ENCODE peak calls at places on chromosomes 13 and 19, in ten cellular contexts. One of them, this sample, is unnamed.

GRCh38 chr13:70613295-70613694 is 505.0 kb upstream of the KLHL1 start:
- DNase-seq in IMR-90: no peak
- DNase-seq in bronchial epithelial cell: peak; percentile 3
- DNase-seq in breast epithelium: no peak
- DNase-seq in stomach: no peak
- DNase-seq in PC-3: peak; percentile 35
- DNase-seq in nephron progenitor cell: no peak
- DNase-seq in PC-9: no peak
- DNase-seq in cardiac fibroblast: no peak
- DNase-seq in A549: no peak
- DNase-seq in this sample: no peak

GRCh38 chr13:90447735-90448103 is 899.8 kb upstream of the MIR17HG start:
- DNase-seq in IMR-90: peak; percentile 63
- DNase-seq in bronchial epithelial cell: peak; percentile 85
- DNase-seq in breast epithelium: no peak
- DNase-seq in stomach: no peak
- DNase-seq in PC-3: peak; percentile 64
- DNase-seq in nephron progenitor cell: no peak
- DNase-seq in PC-9: peak; percentile 13
- DNase-seq in cardiac fibroblast: peak; percentile 53
- DNase-seq in A549: peak; percentile 36
- DNase-seq in this sample: no peak

GRCh38 chr19:814108-815078 is 7.4 kb downstream of the PLPPR3 start:
- DNase-seq in IMR-90: no peak
- DNase-seq in bronchial epithelial cell: no peak
- DNase-seq in breast epithelium: no peak
- DNase-seq in stomach: no peak
- DNase-seq in PC-3: no peak
- DNase-seq in nephron progenitor cell: no peak
- DNase-seq in PC-9: no peak
- DNase-seq in cardiac fibroblast: no peak
- DNase-seq in A549: no peak
- DNase-seq in this sample: no peak

GRCh38 chr19:14450876-14451275 is 17.8 kb downstream of the PKN1 start:
- DNase-seq in IMR-90: no peak
- DNase-seq in bronchial epithelial cell: no peak
- DNase-seq in breast epithelium: no peak
- DNase-seq in stomach: no peak
- DNase-seq in PC-3: no peak
- DNase-seq in nephron progenitor cell: no peak
- DNase-seq in PC-9: no peak
- DNase-seq in cardiac fibroblast: no peak
- DNase-seq in A549: no peak
- DNase-seq in this sample: no peak

GRCh38 chr19:18427080-18427751 is 8.0 kb downstream of the SSBP4 start:
- DNase-seq in IMR-90: no peak
- DNase-seq in bronchial epithelial cell: no peak
- DNase-seq in breast epithelium: no peak
- DNase-seq in stomach: no peak
- DNase-seq in PC-3: no peak
- DNase-seq in nephron progenitor cell: no peak
- DNase-seq in PC-9: no peak
- DNase-seq in cardiac fibroblast: no peak
- DNase-seq in A549: no peak
- DNase-seq in this sample: no peak

GRCh38 chr13:67275351-67275989 is 45.3 kb upstream of the PCDH9 start:
- DNase-seq in IMR-90: no peak
- DNase-seq in bronchial epithelial cell: no peak
- DNase-seq in breast epithelium: no peak
- DNase-seq in stomach: no peak
- DNase-seq in PC-3: no peak
- DNase-seq in nephron progenitor cell: no peak
- DNase-seq in PC-9: no peak
- DNase-seq in cardiac fibroblast: no peak
- DNase-seq in A549: no peak
- DNase-seq in this sample: no peak

GRCh38 chr13:110757296-110757695 is 43.8 kb downstream of the ING1 start:
- DNase-seq in IMR-90: no peak
- DNase-seq in bronchial epithelial cell: no peak
- DNase-seq in breast epithelium: no peak
- DNase-seq in stomach: no peak
- DNase-seq in PC-3: no peak
- DNase-seq in nephron progenitor cell: no peak
- DNase-seq in PC-9: no peak
- DNase-seq in cardiac fibroblast: no peak
- DNase-seq in A549: no peak
- DNase-seq in this sample: no peak

GRCh38 chr13:44404261-44405139 is 30.9 kb downstream of the SERP2 start:
- DNase-seq in IMR-90: no peak
- DNase-seq in bronchial epithelial cell: no peak
- DNase-seq in breast epithelium: peak; percentile 33
- DNase-seq in stomach: peak; percentile 50
- DNase-seq in PC-3: no peak
- DNase-seq in nephron progenitor cell: peak; percentile 38
- DNase-seq in PC-9: no peak
- DNase-seq in cardiac fibroblast: no peak
- DNase-seq in A549: no peak
- DNase-seq in this sample: no peak

DNA sequence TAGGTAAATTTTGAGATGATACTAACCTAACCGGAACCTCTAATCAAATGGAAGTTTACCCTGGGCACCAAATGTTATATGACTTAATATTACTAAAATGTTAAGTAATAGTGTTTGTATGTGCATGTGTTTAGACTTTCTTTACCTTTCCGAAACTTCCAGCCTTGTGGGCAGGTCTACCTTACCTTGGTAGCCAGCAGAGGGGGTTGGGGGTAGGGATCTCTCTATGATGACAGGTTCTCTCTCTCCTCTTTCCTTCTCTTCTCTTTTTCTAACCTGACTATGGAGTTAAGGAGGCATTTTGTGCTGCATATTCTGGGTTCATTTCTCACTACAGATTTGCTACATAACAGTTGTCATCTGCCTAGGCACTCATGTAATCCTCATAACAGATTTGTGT is 6.8 kb upstream of the FRY start:
- DNase-seq in IMR-90: no peak
- DNase-seq in bronchial epithelial cell: no peak
- DNase-seq in breast epithelium: no peak
- DNase-seq in stomach: no peak
- DNase-seq in PC-3: no peak
- DNase-seq in nephron progenitor cell: no peak
- DNase-seq in PC-9: no peak
- DNase-seq in cardiac fibroblast: no peak
- DNase-seq in A549: no peak
- DNase-seq in this sample: no peak
- TF ChIP-seq CTCF in IMR-90: no peak
- TF ChIP-seq CTCF in bronchial epithelial cell: no peak
- TF ChIP-seq CTCF in breast epithelium: no peak
- TF ChIP-seq CTCF in stomach: no peak
- TF ChIP-seq CTCF in PC-3: no peak
- TF ChIP-seq CTCF in nephron progenitor cell: no peak
- TF ChIP-seq CTCF in PC-9: no peak
- TF ChIP-seq CTCF in cardiac fibroblast: no peak
- TF ChIP-seq CTCF in A549: no peak
- TF ChIP-seq CTCF in this sample: no peak

GRCh38 chr13:45950343-45950995 is 98.9 kb upstream of the SIAH3 start:
- DNase-seq in IMR-90: peak; percentile 26
- DNase-seq in bronchial epithelial cell: peak; percentile 7
- DNase-seq in breast epithelium: no peak
- DNase-seq in stomach: no peak
- DNase-seq in PC-3: no peak
- DNase-seq in nephron progenitor cell: no peak
- DNase-seq in PC-9: no peak
- DNase-seq in cardiac fibroblast: peak; percentile 13
- DNase-seq in A549: no peak
- DNase-seq in this sample: no peak

GRCh38 chr13:45953082-45953481 is 99.5 kb downstream of the ZC3H13 start:
- DNase-seq in IMR-90: no peak
- DNase-seq in bronchial epithelial cell: no peak
- DNase-seq in breast epithelium: no peak
- DNase-seq in stomach: no peak
- DNase-seq in PC-3: no peak
- DNase-seq in nephron progenitor cell: no peak
- DNase-seq in PC-9: no peak
- DNase-seq in cardiac fibroblast: no peak
- DNase-seq in A549: no peak
- DNase-seq in this sample: no peak

GRCh38 chr13:45949161-45949560 is 97.6 kb upstream of the SIAH3 start:
- DNase-seq in IMR-90: peak; percentile 43
- DNase-seq in bronchial epithelial cell: no peak
- DNase-seq in breast epithelium: no peak
- DNase-seq in stomach: no peak
- DNase-seq in PC-3: no peak
- DNase-seq in nephron progenitor cell: no peak
- DNase-seq in PC-9: no peak
- DNase-seq in cardiac fibroblast: peak; percentile 31
- DNase-seq in A549: no peak
- DNase-seq in this sample: no peak

GRCh38 chr13:45954861-45955595 is 97.5 kb downstream of the ZC3H13 start:
- DNase-seq in IMR-90: no peak
- DNase-seq in bronchial epithelial cell: no peak
- DNase-seq in breast epithelium: no peak
- DNase-seq in stomach: no peak
- DNase-seq in PC-3: no peak
- DNase-seq in nephron progenitor cell: no peak
- DNase-seq in PC-9: no peak
- DNase-seq in cardiac fibroblast: peak; percentile 18
- DNase-seq in A549: no peak
- DNase-seq in this sample: no peak

DNA sequence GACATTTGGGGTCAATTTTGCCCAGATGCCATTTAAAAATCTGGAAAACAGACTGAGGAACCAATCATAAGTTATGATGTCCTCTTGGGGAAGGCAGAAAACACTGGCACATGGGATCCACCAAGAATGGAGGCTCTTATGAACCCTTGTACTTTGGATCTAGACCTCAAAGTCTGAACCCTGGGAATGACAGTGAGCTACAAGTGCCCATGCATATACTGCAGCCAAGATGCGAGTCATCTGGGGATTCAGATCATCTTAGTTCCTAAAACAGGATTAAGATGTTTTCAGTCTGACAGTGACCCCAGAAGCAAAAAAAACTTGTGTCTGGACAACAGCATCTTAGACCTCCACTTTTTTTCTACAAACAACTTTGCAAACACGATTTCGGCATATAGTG is 100.2 kb upstream of the SIAH3 start:
- DNase-seq in IMR-90: peak; percentile 20
- DNase-seq in bronchial epithelial cell: peak; percentile 10
- DNase-seq in breast epithelium: no peak
- DNase-seq in stomach: no peak
- DNase-seq in PC-3: no peak
- DNase-seq in nephron progenitor cell: no peak
- DNase-seq in PC-9: no peak
- DNase-seq in cardiac fibroblast: peak; percentile 7
- DNase-seq in A549: no peak
- DNase-seq in this sample: no peak
- TF ChIP-seq CTCF in IMR-90: no peak
- TF ChIP-seq CTCF in bronchial epithelial cell: no peak
- TF ChIP-seq CTCF in breast epithelium: no peak
- TF ChIP-seq CTCF in stomach: no peak
- TF ChIP-seq CTCF in PC-3: no peak
- TF ChIP-seq CTCF in nephron progenitor cell: no peak
- TF ChIP-seq CTCF in PC-9: no peak
- TF ChIP-seq CTCF in cardiac fibroblast: no peak
- TF ChIP-seq CTCF in A549: no peak
- TF ChIP-seq CTCF in this sample: no peak

GRCh38 chr19:53867225-53868090 is at the start of gene MYADM:
- DNase-seq in IMR-90: peak; percentile 97
- DNase-seq in bronchial epithelial cell: peak; percentile 91
- DNase-seq in breast epithelium: peak; percentile 99
- DNase-seq in stomach: peak; percentile 99
- DNase-seq in PC-3: peak; percentile 100
- DNase-seq in nephron progenitor cell: peak; percentile 100
- DNase-seq in PC-9: peak; percentile 100
- DNase-seq in cardiac fibroblast: peak; percentile 99
- DNase-seq in A549: peak; percentile 100
- DNase-seq in this sample: peak; percentile 99

GRCh38 chr19:53864308-53864836 is 3.3 kb upstream of the MYADM start:
- DNase-seq in IMR-90: no peak
- DNase-seq in bronchial epithelial cell: no peak
- DNase-seq in breast epithelium: no peak
- DNase-seq in stomach: peak; percentile 60
- DNase-seq in PC-3: peak; percentile 80
- DNase-seq in nephron progenitor cell: no peak
- DNase-seq in PC-9: no peak
- DNase-seq in cardiac fibroblast: no peak
- DNase-seq in A549: peak; percentile 93
- DNase-seq in this sample: no peak

GRCh38 chr19:53868091-53868891 is 608 bp downstream of the MYADM start:
- DNase-seq in IMR-90: peak; percentile 42
- DNase-seq in bronchial epithelial cell: peak; percentile 14
- DNase-seq in breast epithelium: peak; percentile 66
- DNase-seq in stomach: peak; percentile 44
- DNase-seq in PC-3: peak; percentile 69
- DNase-seq in nephron progenitor cell: peak; percentile 55
- DNase-seq in PC-9: peak; percentile 78
- DNase-seq in cardiac fibroblast: peak; percentile 78
- DNase-seq in A549: peak; percentile 80
- DNase-seq in this sample: no peak

GRCh38 chr19:53865918-53866696 is 1.6 kb upstream of the MYADM start:
- DNase-seq in IMR-90: peak; percentile 39
- DNase-seq in bronchial epithelial cell: no peak
- DNase-seq in breast epithelium: peak; percentile 62
- DNase-seq in stomach: peak; percentile 71
- DNase-seq in PC-3: peak; percentile 82
- DNase-seq in nephron progenitor cell: peak; percentile 79
- DNase-seq in PC-9: peak; percentile 94
- DNase-seq in cardiac fibroblast: peak; percentile 80
- DNase-seq in A549: peak; percentile 92
- DNase-seq in this sample: no peak

GRCh38 chr19:53865523-53865917 is 2.2 kb upstream of the MYADM start:
- DNase-seq in IMR-90: no peak
- DNase-seq in bronchial epithelial cell: no peak
- DNase-seq in breast epithelium: no peak
- DNase-seq in stomach: no peak
- DNase-seq in PC-3: no peak
- DNase-seq in nephron progenitor cell: no peak
- DNase-seq in PC-9: no peak
- DNase-seq in cardiac fibroblast: no peak
- DNase-seq in A549: no peak
- DNase-seq in this sample: no peak
- TF ChIP-seq CTCF in IMR-90: no peak
- TF ChIP-seq CTCF in bronchial epithelial cell: no peak
- TF ChIP-seq CTCF in breast epithelium: no peak
- TF ChIP-seq CTCF in stomach: no peak
- TF ChIP-seq CTCF in PC-3: no peak
- TF ChIP-seq CTCF in nephron progenitor cell: no peak
- TF ChIP-seq CTCF in PC-9: no peak
- TF ChIP-seq CTCF in cardiac fibroblast: no peak
- TF ChIP-seq CTCF in A549: no peak
- TF ChIP-seq CTCF in this sample: no peak

DNA sequence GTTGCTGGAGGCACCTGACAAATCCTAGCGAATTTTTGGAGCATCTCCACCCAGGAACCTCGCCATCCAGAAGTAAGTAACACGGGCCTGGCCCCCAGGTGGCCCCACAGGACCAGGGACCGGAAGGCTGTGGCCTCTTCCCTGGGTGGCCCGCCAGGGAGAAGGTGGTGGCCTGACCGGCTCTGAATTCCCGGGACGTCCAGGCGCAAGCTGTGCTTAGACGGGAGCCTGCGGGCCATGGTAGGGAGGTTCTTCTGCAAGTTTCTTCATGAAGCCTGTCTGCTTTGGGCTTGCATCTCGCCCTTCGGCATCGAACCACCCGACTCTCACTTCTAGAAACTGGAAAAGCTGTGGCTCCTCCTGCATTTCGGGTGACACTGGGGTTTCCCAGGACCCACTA is 47.4 kb downstream of the KDM4B start:
- DNase-seq in IMR-90: no peak
- DNase-seq in bronchial epithelial cell: no peak
- DNase-seq in breast epithelium: no peak
- DNase-seq in stomach: no peak
- DNase-seq in PC-3: no peak
- DNase-seq in nephron progenitor cell: no peak
- DNase-seq in PC-9: no peak
- DNase-seq in cardiac fibroblast: no peak
- DNase-seq in A549: no peak
- DNase-seq in this sample: no peak
- TF ChIP-seq CTCF in IMR-90: no peak
- TF ChIP-seq CTCF in bronchial epithelial cell: no peak
- TF ChIP-seq CTCF in breast epithelium: no peak
- TF ChIP-seq CTCF in stomach: no peak
- TF ChIP-seq CTCF in PC-3: no peak
- TF ChIP-seq CTCF in nephron progenitor cell: no peak
- TF ChIP-seq CTCF in PC-9: no peak
- TF ChIP-seq CTCF in cardiac fibroblast: no peak
- TF ChIP-seq CTCF in A549: no peak
- TF ChIP-seq CTCF in this sample: no peak

This sample was measured in progenitor cell of endocrine pancreas.